ENCODE peak calls at places on chromosomes 3 and 15, in five cellular contexts. N, Q, E, B and I are unnamed samples.

GRCh38 chr15:33031324-33031736 is 163.2 kb downstream of the FMN1 start:
- DNase-seq in Q (no peak), N (no peak), B (peak; percentile 55), E (no peak), I (no peak)

GRCh38 chr3:172622916-172623700 is 87.8 kb downstream of the NCEH1 start:
- DNase-seq in B (no peak), Q (no peak), E (no peak), N (peak; percentile 74), I (peak; percentile 64)

GRCh38 chr15:60781211-60781713 is 302.3 kb upstream of the ICE2 start:
- DNase-seq in E (no peak), B (no peak), N (no peak), Q (no peak), I (no peak)

GRCh38 chr15:68431792-68432401 is at the start of gene ITGA11:
- DNase-seq in B (no peak), E (no peak), N (peak; percentile 60), Q (no peak), I (peak; percentile 79)

GRCh38 chr3:133452603-133453313 is 52.9 kb downstream of the BFSP2 start:
- DNase-seq in E (no peak), Q (no peak), N (no peak), B (peak; percentile 17), I (no peak)

GRCh38 chr3:176974303-176974702 is 223.0 kb downstream of the TBL1XR1 start:
- DNase-seq in E (no peak), N (no peak), B (no peak), Q (no peak), I (no peak)

GRCh38 chr3:46649436-46649835 is 37.1 kb downstream of the FAM240A start:
- DNase-seq in Q (no peak), E (no peak), N (no peak), B (no peak), I (no peak)

GRCh38 chr3:66215106-66215505 is 5.7 kb upstream of the SLC25A26 start:
- DNase-seq in N (no peak), B (no peak), Q (no peak), E (no peak), I (no peak)

GRCh38 chr15:73388256-73388781 is 19.6 kb upstream of the HCN4 start:
- DNase-seq in N (peak; percentile 71), B (peak; percentile 21), Q (no peak), E (no peak), I (peak; percentile 55)

GRCh38 chr3:32681811-32682210 is 3.2 kb upstream of the CNOT10 start:
- DNase-seq in B (no peak), Q (no peak), N (no peak), E (no peak), I (peak; percentile 7)

GRCh38 chr3:25099662-25100061 is 328.4 kb upstream of the RARB start:
- DNase-seq in N (no peak), B (no peak), Q (no peak), E (no peak), I (no peak)

GRCh38 chr3:52829906-52830463 is 487 bp downstream of the ITIH4 start:
- DNase-seq in N (no peak), E (no peak), Q (no peak), B (no peak), I (no peak)

GRCh38 chr15:69668049-69668705 is 215.6 kb downstream of the RPLP1 start:
- DNase-seq in E (no peak), N (no peak), Q (no peak), B (no peak), I (no peak)

GRCh38 chr15:65926899-65927298 is 57.6 kb downstream of the RAB11A start:
- DNase-seq in Q (no peak), B (no peak), E (no peak), N (no peak), I (no peak)

GRCh38 chr3:107028626-107029025 is 348.6 kb upstream of the CCDC54 start:
- DNase-seq in B (no peak), N (no peak), E (no peak), Q (no peak), I (no peak)

GRCh38 chr15:51380999-51381806 is 39.7 kb downstream of the GLDN start:
- DNase-seq in N (peak; percentile 72), Q (peak; percentile 11), E (no peak), B (no peak), I (peak; percentile 87)

GRCh38 chr15:48392356-48392755 is 61.1 kb downstream of the DUT start:
- DNase-seq in B (no peak), N (no peak), E (no peak), Q (no peak), I (peak; percentile 16)

GRCh38 chr15:65612949-65613348 is 2.0 kb upstream of the INTS14 start:
- DNase-seq in N (no peak), E (no peak), B (no peak), Q (no peak), I (no peak)

GRCh38 chr15:67505675-67506572 is 15.0 kb upstream of the C15orf61 start:
- DNase-seq in B (no peak), N (no peak), Q (no peak), E (no peak), I (no peak)

GRCh38 chr3:63538912-63539311 is 113.6 kb upstream of the SNTN start:
- DNase-seq in Q (no peak), B (no peak), N (no peak), E (no peak), I (no peak)

GRCh38 chr3:174355505-174355904 is 503.6 kb upstream of the NAALADL2 start:
- DNase-seq in N (peak; percentile 23), B (no peak), E (no peak), Q (no peak), I (peak; percentile 31)

GRCh38 chr15:92655178-92655995 is at the start of gene FAM174B:
- DNase-seq in N (peak; percentile 68), B (no peak), Q (no peak), E (peak; percentile 6), I (peak; percentile 79)

GRCh38 chr3:59411694-59412093 is 361.9 kb upstream of the CFAP20DC start:
- DNase-seq in B (no peak), E (no peak), N (no peak), Q (no peak), I (no peak)

GRCh38 chr15:62972814-62973213 is 69.7 kb upstream of the TPM1 start:
- DNase-seq in E (no peak), N (peak; percentile 30), Q (peak; percentile 36), B (no peak), I (no peak)

GRCh38 chr3:85760342-85760741 is 801.6 kb downstream of the CADM2 start:
- DNase-seq in N (no peak), Q (no peak), B (no peak), E (no peak), I (no peak)

GRCh38 chr3:122893754-122894668 is 99.1 kb downstream of the SLC49A4 start:
- DNase-seq in E (no peak), Q (no peak), N (peak; percentile 58), B (no peak), I (peak; percentile 40)

GRCh38 chr15:48059786-48060185 is 61.0 kb upstream of the SLC24A5 start:
- DNase-seq in E (no peak), Q (no peak), N (no peak), B (no peak), I (no peak)

GRCh38 chr15:77838061-77838460 is 205.3 kb upstream of the LINGO1 start:
- DNase-seq in N (no peak), B (no peak), Q (no peak), E (no peak), I (no peak)

GRCh38 chr3:55728461-55729100 is 241.5 kb upstream of the WNT5A start:
- DNase-seq in E (no peak), B (no peak), N (no peak), Q (no peak), I (no peak)

GRCh38 chr3:72872183-72872582 is 15.7 kb upstream of the GXYLT2 start:
- DNase-seq in E (no peak), B (peak; percentile 78), N (no peak), Q (no peak), I (no peak)

GRCh38 chr15:63340353-63340752 is 41.3 kb downstream of the CA12 start:
- DNase-seq in Q (no peak), B (no peak), E (no peak), N (no peak), I (no peak)

GRCh38 chr3:120622870-120623718 is 27.0 kb downstream of the NDUFB4 start:
- DNase-seq in N (peak; percentile 27), E (no peak), B (peak; percentile 48), Q (no peak), I (no peak)

GRCh38 chr3:117454236-117454635 is 744.7 kb downstream of the TUSC7 start:
- DNase-seq in Q (no peak), E (no peak), B (no peak), N (no peak), I (no peak)

GRCh38 chr15:83206971-83207621 is 527 bp downstream of the HDGFL3 start:
- DNase-seq in E (no peak), N (peak; percentile 55), Q (no peak), B (no peak), I (peak; percentile 72)

GRCh38 chr15:75693501-75694240 is 19.0 kb downstream of the CSPG4 start:
- DNase-seq in E (no peak), Q (no peak), B (no peak), N (no peak), I (no peak)

GRCh38 chr3:184428561-184429175 is 48.8 kb downstream of the CHRD start:
- DNase-seq in N (no peak), E (no peak), Q (no peak), B (no peak), I (no peak)